ENCODE peak calls at places on chromosomes 13 and 19, in nine cellular contexts. O is iPS DF 6.9, L is tibial nerve, Z is A549, J is pancreas, M is fibroblast of the aortic adventitia, G is body of pancreas, S is Caco-2, Q is heart right ventricle. U is an unnamed sample.
A peak's percentile ranks its signal among the peaks of the same experiment; 100 is the strongest.

GRCh38 chr13:20206065-20206725 is 13.5 kb upstream of the GJB2 start:
- DNase-seq in L (no peak), Z (no peak), G (no peak), M (no peak), Q (no peak), J (no peak), O (no peak), S (no peak), U (no peak)

GRCh38 chr13:70391678-70392077 is 283.4 kb upstream of the KLHL1 start:
- DNase-seq in J (peak; percentile 40), Q (no peak), S (peak; percentile 93), L (no peak), M (no peak), G (peak; percentile 16), Z (no peak), O (no peak), U (peak; percentile 89)

GRCh38 chr19:19817357-19817756 is 4.2 kb downstream of the ZNF506 start:
- DNase-seq in L (no peak), O (no peak), Q (no peak), G (no peak), M (no peak), Z (no peak), S (no peak), J (no peak), U (no peak)

GRCh38 chr13:79447741-79448140 is 33.2 kb upstream of the NDFIP2 start:
- DNase-seq in Z (no peak), O (no peak), J (no peak), M (no peak), S (no peak), Q (no peak), G (no peak), L (no peak), U (no peak)

GRCh38 chr13:66855110-66855509 is 375.0 kb downstream of the PCDH9 start:
- DNase-seq in J (no peak), L (no peak), S (no peak), G (no peak), O (no peak), M (no peak), Q (no peak), Z (no peak), U (no peak)

GRCh38 chr19:40282920-40283319 is 2.2 kb downstream of the AKT2 start:
- DNase-seq in Q (no peak), S (no peak), M (no peak), J (no peak), G (no peak), Z (no peak), L (no peak), O (no peak), U (no peak)

GRCh38 chr19:12946092-12946845 is 607 bp downstream of the RAD23A start:
- DNase-seq in S (peak; percentile 84), G (peak; percentile 70), M (peak; percentile 74), J (peak; percentile 72), O (no peak), Q (peak; percentile 69), Z (no peak), L (no peak), U (no peak)

GRCh38 chr13:107035778-107036177 is 467.8 kb upstream of the ARGLU1 start:
- DNase-seq in S (no peak), O (no peak), L (no peak), Q (no peak), J (no peak), M (peak; percentile 3), G (no peak), Z (no peak), U (no peak)

GRCh38 chr13:78420814-78421213 is 182.5 kb downstream of the POU4F1 start:
- DNase-seq in O (no peak), S (no peak), Q (peak; percentile 7), G (no peak), J (no peak), L (no peak), M (no peak), Z (no peak), U (no peak)

GRCh38 chr19:39160889-39161672 is 35.5 kb downstream of the PAK4 start:
- DNase-seq in Q (no peak), M (peak; percentile 41), Z (no peak), O (no peak), J (no peak), G (peak; percentile 47), S (no peak), L (no peak), U (no peak)

GRCh38 chr13:114272977-114273376 is 8.4 kb upstream of the UPF3A start:
- DNase-seq in Z (no peak), O (no peak), Q (no peak), G (no peak), S (no peak), L (no peak), M (no peak), J (no peak), U (no peak)

GRCh38 chr19:14198384-14199376 is 7.3 kb downstream of the ADGRL1 start:
- DNase-seq in M (no peak), Q (no peak), J (no peak), G (no peak), Z (no peak), O (no peak), L (no peak), S (no peak), U (no peak)

GRCh38 chr19:34976611-34977010 is 12.6 kb upstream of the ZNF792 start:
- DNase-seq in J (no peak), L (no peak), O (no peak), Q (no peak), S (no peak), Z (no peak), M (no peak), G (no peak), U (no peak)

GRCh38 chr13:73261739-73262216 is 203.0 kb downstream of the KLF5 start:
- DNase-seq in J (peak; percentile 4), L (no peak), O (no peak), Q (no peak), M (peak; percentile 56), Z (no peak), G (peak; percentile 20), S (peak; percentile 81), U (no peak)

GRCh38 chr19:3520166-3521103 is 14.3 kb downstream of the FZR1 start:
- DNase-seq in S (peak; percentile 56), O (no peak), J (no peak), Z (no peak), L (no peak), M (no peak), G (no peak), Q (no peak), U (no peak)

GRCh38 chr13:61170791-61171330 is 244.8 kb downstream of the PCDH20 start:
- DNase-seq in Q (no peak), S (no peak), M (no peak), L (no peak), G (no peak), O (no peak), Z (no peak), J (no peak), U (no peak)

GRCh38 chr13:112545866-112546265 is 42.1 kb downstream of the TUBGCP3 start:
- DNase-seq in S (no peak), M (peak; percentile 90), G (no peak), Q (no peak), J (no peak), Z (no peak), O (no peak), L (no peak), U (no peak)

GRCh38 chr13:101626925-101627555 is 174.6 kb downstream of the ITGBL1 start:
- DNase-seq in L (no peak), G (no peak), O (no peak), J (no peak), Z (no peak), M (peak; percentile 50), Q (no peak), S (no peak), U (no peak)

GRCh38 chr19:38308006-38308766 is 4.1 kb downstream of the C19orf33 start:
- DNase-seq in M (no peak), L (no peak), Z (no peak), G (no peak), S (no peak), J (no peak), Q (no peak), O (no peak), U (no peak)

GRCh38 chr13:33229446-33230177 is 55.9 kb downstream of the STARD13 start:
- DNase-seq in Z (no peak), G (no peak), O (no peak), Q (peak; percentile 50), M (no peak), S (no peak), L (peak; percentile 33), J (no peak), U (no peak)

DNA sequence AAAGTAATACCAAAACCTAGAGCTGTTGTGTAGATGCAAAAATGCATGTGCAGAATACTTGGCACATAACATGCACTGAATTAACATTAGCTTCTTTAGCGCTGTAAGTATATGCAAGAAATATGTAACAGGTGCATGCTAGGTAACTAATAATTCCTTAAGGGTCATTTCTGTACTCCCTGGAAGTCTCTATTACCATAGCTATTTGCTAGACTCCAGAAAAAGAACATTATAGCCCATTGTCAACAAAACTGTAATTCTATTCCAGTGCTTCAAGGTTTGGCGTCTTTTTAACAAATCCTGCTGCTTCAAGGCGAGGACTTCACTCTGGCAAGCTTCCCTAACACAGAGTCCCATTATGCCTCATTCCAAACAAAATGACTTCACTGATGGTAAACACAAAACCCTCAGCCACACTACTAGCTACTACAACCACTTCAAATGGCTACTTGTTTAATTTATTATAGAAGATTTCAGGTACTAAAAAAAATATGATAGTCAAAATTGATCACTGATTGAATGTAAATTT is 32.7 kb downstream of the ELF1 start:
- DNase-seq in J (no peak), Q (no peak), L (no peak), S (no peak), M (peak; percentile 59), Z (no peak), G (no peak), O (no peak), U (peak; percentile 70)
- H3K4me3 ChIP-seq in J (no peak overlapping the region), Q (peak overlapping the region; percentile 37), L (peak overlapping the region; percentile 16), S (no peak overlapping the region), M (no peak overlapping the region), Z (no peak overlapping the region), G (no peak overlapping the region), O (no peak overlapping the region), U (no peak overlapping the region)

GRCh38 chr13:41458939-41459753 is 1.8 kb downstream of the RGCC start:
- DNase-seq in O (no peak), L (no peak), J (no peak), Z (peak; percentile 29), M (peak; percentile 55), S (peak; percentile 62), G (peak; percentile 25), Q (peak; percentile 45), U (no peak)
- H3K4me3 ChIP-seq in O (no peak overlapping the region), L (peak overlapping the region; percentile 70), J (no peak overlapping the region), Z (no peak overlapping the region), M (no peak overlapping the region), S (peak overlapping the region; percentile 60), G (no peak overlapping the region), Q (peak overlapping the region; percentile 79), U (no peak overlapping the region)

GRCh38 chr19:23118400-23118799 is 1.6 kb downstream of the ZNF730 start:
- DNase-seq in L (no peak), M (no peak), Q (no peak), J (no peak), O (no peak), Z (no peak), S (no peak), G (no peak), U (no peak)
- H3K4me3 ChIP-seq in L (no peak overlapping the region), M (no peak overlapping the region), Q (no peak overlapping the region), J (no peak overlapping the region), O (no peak overlapping the region), Z (no peak overlapping the region), S (no peak overlapping the region), G (no peak overlapping the region), U (no peak overlapping the region)

DNA sequence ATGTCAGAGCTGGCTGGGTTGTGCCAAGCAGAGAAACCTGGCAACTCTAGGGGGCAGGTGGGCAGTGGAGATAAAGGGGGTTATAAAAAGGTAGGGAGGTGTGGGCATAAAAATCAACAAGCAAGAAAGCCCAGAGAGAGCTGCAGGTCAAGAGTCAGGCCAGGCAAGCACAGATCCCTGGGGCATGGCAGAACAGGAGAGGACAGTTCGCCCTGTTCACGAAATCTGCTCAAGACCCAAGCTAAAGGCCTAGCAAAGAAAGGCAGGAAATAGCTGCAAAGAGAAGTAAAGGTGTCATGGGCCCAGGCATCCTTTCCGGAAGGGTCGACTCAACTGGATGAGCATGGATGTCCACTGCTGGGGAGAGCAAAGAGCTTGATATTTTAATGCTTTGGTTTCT is 3.4 kb downstream of the MBNL2 start:
- DNase-seq in M (no peak), Z (no peak), S (no peak), J (no peak), Q (no peak), G (no peak), L (no peak), O (no peak), U (no peak)
- H3K4me3 ChIP-seq in M (peak overlapping the region; percentile 91), Z (peak overlapping the region; percentile 65), S (no peak overlapping the region), J (no peak overlapping the region), Q (peak overlapping the region; percentile 62), G (no peak overlapping the region), L (peak overlapping the region; percentile 59), O (no peak overlapping the region), U (no peak overlapping the region)